ENCODE peak calls at places on chromosomes 7 and 10, in seven cellular contexts. J is fibroblast of pulmonary artery, L is fibroblast of lung, M is endodermal cell, O is fibroblast of the aortic adventitia, E is neural progenitor cell, S is brain microvascular endothelial cell. W is an unnamed sample.

GRCh38 chr10:80539421-80539999 is 1.8 kb downstream of the SH2D4B start:
- DNase-seq in J (no peak), L (no peak), M (peak), O (no peak), E (no peak), S (no peak), W (peak)

GRCh38 chr10:122894261-122894944 is 15.0 kb upstream of the FAM24B start:
- DNase-seq in J (no peak), L (no peak), M (peak), O (no peak), E (no peak), S (no peak), W (peak)

GRCh38 chr7:93053946-93054943 is 63.5 kb downstream of the SAMD9 start:
- DNase-seq in J (no peak), L (no peak), M (no peak), O (no peak), E (no peak), S (no peak), W (no peak)

GRCh38 chr7:13411641-13412040 is 577.8 kb downstream of the ETV1 start:
- DNase-seq in J (no peak), L (no peak), M (no peak), O (no peak), E (peak), S (no peak), W (no peak)

GRCh38 chr7:55099086-55099831 is 80.4 kb downstream of the EGFR start:
- DNase-seq in J (peak), L (no peak), M (no peak), O (peak), E (no peak), S (no peak), W (no peak)

GRCh38 chr7:141511370-141512335 is 39.6 kb upstream of the AGK start:
- DNase-seq in J (no peak), L (no peak), M (peak), O (no peak), E (peak), S (no peak), W (no peak)

GRCh38 chr7:107035446-107035845 is 9.1 kb upstream of the PRKAR2B start:
- DNase-seq in J (peak), L (peak), M (no peak), O (peak), E (no peak), S (peak), W (no peak)

GRCh38 chr7:333399-333776 is 43.4 kb downstream of the FOXL3 start:
- DNase-seq in J (peak), L (peak), M (no peak), O (peak), E (peak), S (peak), W (no peak)

GRCh38 chr7:68963547-68963946 is 634.7 kb upstream of the AUTS2 start:
- DNase-seq in J (peak), L (peak), M (peak), O (peak), E (no peak), S (peak), W (no peak)

GRCh38 chr10:97210576-97210975 is 24.8 kb upstream of the SLIT1 start:
- DNase-seq in J (peak), L (peak), M (peak), O (peak), E (peak), S (peak), W (peak)

GRCh38 chr7:84780158-84781124 is 406.4 kb downstream of the SEMA3D start:
- DNase-seq in J (no peak), L (no peak), M (no peak), O (no peak), E (no peak), S (no peak), W (no peak)

GRCh38 chr10:117463545-117463920 is 79.0 kb upstream of the EMX2 start:
- DNase-seq in J (no peak), L (no peak), M (no peak), O (no peak), E (no peak), S (no peak), W (no peak)

GRCh38 chr10:128693493-128694132 is 567.4 kb upstream of the MKI67 start:
- DNase-seq in J (no peak), L (no peak), M (peak), O (no peak), E (no peak), S (no peak), W (no peak)

GRCh38 chr7:32588657-32589056 is 93.4 kb downstream of the AVL9 start:
- DNase-seq in J (peak), L (peak), M (no peak), O (peak), E (no peak), S (peak), W (peak)

GRCh38 chr7:38300175-38300574 is 26.7 kb upstream of the TARP start:
- DNase-seq in J (no peak), L (no peak), M (no peak), O (no peak), E (no peak), S (no peak), W (no peak)

GRCh38 chr10:78919111-78919966 is 149.4 kb upstream of the ZMIZ1 start:
- DNase-seq in J (no peak), L (no peak), M (no peak), O (no peak), E (no peak), S (no peak), W (no peak)

GRCh38 chr7:16940777-16941176 is 59.0 kb upstream of the AGR3 start:
- DNase-seq in J (no peak), L (peak), M (no peak), O (no peak), E (no peak), S (no peak), W (no peak)

GRCh38 chr7:146397141-146397540 is 280.5 kb downstream of the CNTNAP2 start:
- DNase-seq in J (no peak), L (no peak), M (no peak), O (no peak), E (no peak), S (no peak), W (no peak)

GRCh38 chr10:24871501-24871900 is 80.9 kb downstream of the PRTFDC1 start:
- DNase-seq in J (no peak), L (no peak), M (no peak), O (no peak), E (no peak), S (no peak), W (no peak)

GRCh38 chr10:103227416-103227815 is 18.3 kb upstream of the RPEL1 start:
- DNase-seq in J (no peak), L (peak), M (no peak), O (no peak), E (no peak), S (no peak), W (no peak)

GRCh38 chr7:55573234-55573504 is 867 bp upstream of the VOPP1 start:
- DNase-seq in J (no peak), L (no peak), M (peak), O (no peak), E (no peak), S (no peak), W (no peak)

GRCh38 chr10:2207246-2207922 is 470.1 kb upstream of the ADARB2 start:
- DNase-seq in J (no peak), L (no peak), M (no peak), O (no peak), E (no peak), S (no peak), W (no peak)

GRCh38 chr10:119113805-119114732 is 10.2 kb downstream of the DENND10 start:
- DNase-seq in J (peak), L (peak), M (no peak), O (peak), E (no peak), S (peak), W (no peak)

GRCh38 chr7:74503943-74504342 is 50.2 kb downstream of the GTF2IRD1 start:
- DNase-seq in J (no peak), L (no peak), M (no peak), O (no peak), E (no peak), S (no peak), W (no peak)

GRCh38 chr7:103048833-103049232 is 25.8 kb downstream of the FBXL13 start:
- DNase-seq in J (no peak), L (peak), M (no peak), O (no peak), E (peak), S (no peak), W (no peak)

GRCh38 chr10:115029452-115030375 is 63.5 kb upstream of the ATRNL1 start:
- DNase-seq in J (no peak), L (no peak), M (no peak), O (no peak), E (no peak), S (no peak), W (no peak)

GRCh38 chr10:76082956-76083355 is 651.5 kb downstream of the LRMDA start:
- DNase-seq in J (peak), L (peak), M (peak), O (peak), E (peak), S (peak), W (no peak)

GRCh38 chr7:128221929-128222403 is 19.1 kb upstream of the LEP start:
- DNase-seq in J (no peak), L (peak), M (no peak), O (peak), E (no peak), S (peak), W (no peak)

GRCh38 chr10:98172073-98172472 is 37.6 kb downstream of the R3HCC1L start:
- DNase-seq in J (peak), L (peak), M (no peak), O (peak), E (no peak), S (no peak), W (no peak)

GRCh38 chr7:29806131-29806792 is at the start of gene WIPF3:
- DNase-seq in J (no peak), L (peak), M (peak), O (no peak), E (peak), S (no peak), W (no peak)

GRCh38 chr7:29038463-29038862 is 80.3 kb upstream of the TRIL start:
- DNase-seq in J (peak), L (peak), M (peak), O (peak), E (no peak), S (peak), W (no peak)

GRCh38 chr7:130974169-130974568 is 240.2 kb upstream of the KLF14 start:
- DNase-seq in J (no peak), L (no peak), M (no peak), O (no peak), E (no peak), S (no peak), W (no peak)

GRCh38 chr7:80804581-80804980 is 114.3 kb downstream of the SEMA3C start:
- DNase-seq in J (no peak), L (no peak), M (no peak), O (no peak), E (no peak), S (no peak), W (no peak)

GRCh38 chr10:7409732-7410168 is 1.1 kb downstream of the SFMBT2 start:
- DNase-seq in J (no peak), L (peak), M (peak), O (no peak), E (peak), S (no peak), W (peak)

GRCh38 chr10:119268871-119269506 is 61.6 kb downstream of the GRK5 start:
- DNase-seq in J (peak), L (no peak), M (peak), O (no peak), E (no peak), S (no peak), W (peak)

GRCh38 chr7:100175296-100175935 is 1.8 kb downstream of the GPC2 start:
- DNase-seq in J (no peak), L (no peak), M (no peak), O (no peak), E (no peak), S (no peak), W (no peak)

GRCh38 chr7:142503036-142503435 is 245.2 kb upstream of the PRSS58 start:
- DNase-seq in J (no peak), L (no peak), M (no peak), O (no peak), E (no peak), S (no peak), W (no peak)

GRCh38 chr7:148485618-148486017 is 104.9 kb upstream of the C7orf33 start:
- DNase-seq in J (no peak), L (no peak), M (no peak), O (no peak), E (no peak), S (no peak), W (no peak)
- TF ChIP-seq CTCF in J (no peak), L (no peak), M (no peak), O (no peak), E (no peak), S (no peak), W (no peak)

DNA sequence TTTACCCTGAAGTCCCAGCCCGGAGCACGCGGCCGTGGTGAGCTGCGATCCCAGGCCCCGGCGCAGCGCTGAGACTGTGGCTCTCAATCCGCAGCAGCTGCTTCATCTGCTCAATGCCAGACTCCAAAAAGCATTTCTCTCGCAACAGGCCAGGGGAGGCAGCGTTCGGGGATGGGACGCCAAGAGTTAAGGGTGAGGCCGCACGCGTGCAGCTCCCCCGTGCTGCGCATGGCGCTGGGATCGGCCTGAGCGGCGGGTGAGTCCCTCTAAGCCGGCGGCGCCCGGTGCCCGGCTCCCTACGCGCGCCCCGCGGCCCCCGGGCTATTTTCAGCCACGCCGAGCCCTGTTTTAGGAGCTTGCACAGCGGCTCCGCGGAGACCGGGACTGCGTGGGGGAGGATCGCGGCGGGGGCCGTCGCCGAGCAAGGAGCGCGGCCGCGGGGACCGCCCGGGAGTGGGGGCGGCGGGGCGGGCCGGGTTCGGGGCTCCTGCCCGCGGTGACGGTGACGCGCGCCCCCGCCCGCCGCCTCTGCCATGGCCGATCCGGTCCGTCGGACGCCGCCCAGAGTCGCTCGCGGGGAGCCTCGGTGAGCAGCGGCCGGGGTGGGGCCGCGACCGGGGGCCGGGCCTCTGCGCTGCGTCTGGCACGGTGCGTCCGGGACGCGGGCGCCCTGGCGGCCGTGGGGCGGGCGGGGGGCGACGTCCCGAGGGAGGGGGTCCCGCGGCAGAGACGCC is 29.4 kb upstream of the JAKMIP3 start:
- DNase-seq in J (peak), L (peak), M (peak), O (no peak), E (peak), S (no peak), W (no peak)
- H3K4me3 ChIP-seq in J (no peak), L (no peak), M (peak), O (peak), E (peak), S (no peak), W (no peak)

DNA sequence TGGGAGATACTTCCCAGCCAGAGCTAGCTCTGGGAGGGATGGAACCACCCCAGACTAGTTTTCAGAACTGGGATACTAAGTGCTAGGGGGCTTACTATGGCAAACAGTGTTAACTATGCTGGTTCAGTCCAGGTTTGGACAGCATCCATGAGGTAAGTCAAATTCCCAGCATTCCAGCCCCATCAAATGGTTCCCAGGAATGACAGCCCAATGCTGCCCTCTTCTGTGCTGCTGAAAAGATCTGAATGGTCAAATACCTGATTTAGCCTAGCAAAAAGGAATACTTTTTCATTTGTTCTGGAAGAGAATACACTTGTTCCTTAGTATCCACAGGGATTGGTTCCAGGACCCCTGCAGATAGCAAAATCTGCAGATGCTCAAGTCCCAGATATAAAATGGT is 141.8 kb upstream of the CCDC6 start:
- DNase-seq in J (peak), L (peak), M (peak), O (peak), E (peak), S (no peak), W (no peak)
- TF ChIP-seq CTCF in J (peak), L (peak), M (peak), O (peak), E (peak), S (peak), W (no peak)

DNA sequence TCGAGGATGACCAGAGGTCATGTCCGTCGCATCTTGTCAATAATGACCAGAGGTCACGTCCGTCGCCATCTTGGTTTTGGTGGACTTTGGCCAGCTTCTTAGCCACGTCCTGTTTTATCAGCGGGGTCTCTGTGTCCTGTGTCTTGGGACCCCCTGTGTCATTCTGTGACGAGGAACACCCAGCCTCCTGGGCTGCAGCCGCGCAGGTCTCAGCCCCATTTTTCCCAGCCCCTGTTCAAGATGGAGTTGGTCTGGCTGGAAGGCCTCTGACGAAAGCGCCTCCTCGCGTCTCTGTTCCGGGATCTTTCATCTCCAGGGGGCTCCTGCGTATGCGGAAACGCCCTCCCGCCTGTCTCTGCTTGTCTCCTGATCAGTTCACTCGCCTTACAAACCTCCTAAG is 134.2 kb downstream of the ELFN1 start:
- DNase-seq in J (no peak), L (no peak), M (no peak), O (no peak), E (no peak), S (no peak), W (no peak)
- H3K4me3 ChIP-seq in J (no peak), L (no peak), M (no peak), O (no peak), E (no peak), S (no peak), W (no peak)

GRCh38 chr7:72336382-72336886 is 75.7 kb downstream of the CALN1 start:
- DNase-seq in J (no peak), L (no peak), M (no peak), O (no peak), E (peak), S (no peak), W (no peak)

GRCh38 chr7:72334733-72335132 is 77.4 kb downstream of the CALN1 start:
- DNase-seq in J (no peak), L (no peak), M (no peak), O (no peak), E (no peak), S (no peak), W (no peak)

GRCh38 chr7:72336887-72337821 is 75.0 kb downstream of the CALN1 start:
- DNase-seq in J (no peak), L (no peak), M (peak), O (no peak), E (peak), S (no peak), W (no peak)

GRCh38 chr7:72335561-72336381 is 76.4 kb downstream of the CALN1 start:
- DNase-seq in J (no peak), L (no peak), M (peak), O (no peak), E (peak), S (no peak), W (no peak)

GRCh38 chr7:72334066-72334465 is 78.1 kb downstream of the CALN1 start:
- DNase-seq in J (no peak), L (no peak), M (no peak), O (no peak), E (peak), S (no peak), W (peak)
- TF ChIP-seq CTCF in J (no peak), L (no peak), M (peak), O (no peak), E (peak), S (no peak), W (peak)

GRCh38 chr10:73590881-73591577 is at the start of gene USP54:
- DNase-seq in J (peak), L (peak), M (peak), O (peak), E (peak), S (peak), W (peak)
- H3K4me3 ChIP-seq in J (peak), L (no peak), M (peak), O (no peak), E (peak), S (no peak), W (no peak)

DNA sequence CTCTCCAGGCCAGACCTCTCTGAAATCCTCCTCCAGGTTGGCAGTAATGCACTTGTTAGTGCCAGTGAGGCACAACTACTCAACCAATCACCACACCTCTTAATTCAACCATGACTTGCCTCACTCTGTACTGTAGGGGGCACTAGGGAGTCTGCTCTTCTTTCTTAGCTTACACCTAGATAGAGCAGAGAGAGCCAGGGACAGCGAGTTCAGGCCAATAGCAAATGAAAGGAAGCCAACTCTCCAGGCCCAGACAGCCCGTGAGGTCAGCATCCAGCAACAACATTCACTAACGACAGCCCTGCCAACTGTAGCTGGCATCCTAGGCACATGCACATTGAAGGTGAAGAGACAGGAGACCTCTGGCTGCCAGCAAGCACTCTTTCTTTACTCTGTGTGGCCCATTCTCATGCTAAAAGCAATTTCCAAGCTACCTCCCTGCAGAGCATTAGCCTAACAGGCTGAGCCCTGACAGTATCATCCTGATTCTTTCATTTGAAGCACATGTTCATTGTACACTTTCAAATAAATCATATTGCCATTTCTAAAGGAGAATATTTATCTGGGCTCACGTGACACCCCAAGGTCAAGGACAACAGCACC is 136.3 kb downstream of the DPY19L1 start:
- DNase-seq in J (peak), L (no peak), M (peak), O (peak), E (peak), S (no peak), W (peak)
- TF ChIP-seq CTCF in J (peak), L (no peak), M (peak), O (no peak), E (peak), S (peak), W (peak)

W was measured in GM12865.